ENCODE peak calls at places on chromosomes 3 and 15, in nine cellular contexts. T, H, M, K, I, N, O, J and G are unnamed samples.

GRCh38 chr15:41919201-41919820 is 25.5 kb upstream of the SPTBN5 start:
- DNase-seq in T (no peak), H (peak), M (no peak), K (no peak), I (no peak), N (no peak), O (no peak), J (no peak), G (no peak)

GRCh38 chr15:75553659-75554058 is 25.5 kb downstream of the PTPN9 start:
- DNase-seq in T (no peak), H (no peak), M (no peak), K (no peak), I (no peak), N (no peak), O (no peak), J (no peak), G (no peak)

GRCh38 chr15:90402230-90402629 is 14.2 kb downstream of the IQGAP1 start:
- DNase-seq in T (no peak), H (no peak), M (no peak), K (peak), I (no peak), N (peak), O (peak), J (peak), G (no peak)

GRCh38 chr3:171551296-171551695 is 91.1 kb upstream of the TNIK start:
- DNase-seq in T (no peak), H (no peak), M (no peak), K (no peak), I (no peak), N (no peak), O (no peak), J (no peak), G (no peak)

GRCh38 chr3:25713316-25713967 is 48.7 kb upstream of the TOP2B start:
- DNase-seq in T (no peak), H (no peak), M (no peak), K (peak), I (no peak), N (no peak), O (peak), J (no peak), G (no peak)

GRCh38 chr3:123449986-123450474 is 1.1 kb upstream of the ADCY5 start:
- DNase-seq in T (no peak), H (peak), M (peak), K (no peak), I (peak), N (no peak), O (no peak), J (no peak), G (peak)

GRCh38 chr15:40338921-40339620 is 1.7 kb downstream of the CCDC9B start:
- DNase-seq in T (no peak), H (peak), M (peak), K (peak), I (no peak), N (peak), O (peak), J (peak), G (peak)

GRCh38 chr15:77312523-77312922 is 107.4 kb downstream of the PEAK1 start:
- DNase-seq in T (no peak), H (no peak), M (no peak), K (peak), I (no peak), N (peak), O (no peak), J (no peak), G (no peak)

GRCh38 chr3:13873818-13874217 is 6.1 kb downstream of the WNT7A start:
- DNase-seq in T (no peak), H (no peak), M (no peak), K (no peak), I (no peak), N (no peak), O (no peak), J (no peak), G (no peak)

GRCh38 chr15:62719316-62719715 is 323.2 kb upstream of the TPM1 start:
- DNase-seq in T (no peak), H (no peak), M (no peak), K (peak), I (no peak), N (no peak), O (peak), J (no peak), G (no peak)

GRCh38 chr15:63405159-63405558 is 23.5 kb upstream of the CA12 start:
- DNase-seq in T (no peak), H (no peak), M (no peak), K (no peak), I (no peak), N (no peak), O (no peak), J (no peak), G (no peak)

GRCh38 chr3:9916346-9916733 is 558 bp upstream of the IL17RC start:
- DNase-seq in T (no peak), H (no peak), M (no peak), K (no peak), I (no peak), N (peak), O (no peak), J (peak), G (no peak)

GRCh38 chr15:98714906-98715305 is 66.6 kb downstream of the IGF1R start:
- DNase-seq in T (no peak), H (peak), M (peak), K (no peak), I (no peak), N (no peak), O (no peak), J (no peak), G (no peak)

GRCh38 chr15:83436513-83437158 is 10.5 kb upstream of the SH3GL3 start:
- DNase-seq in T (no peak), H (no peak), M (no peak), K (no peak), I (no peak), N (peak), O (peak), J (no peak), G (no peak)

GRCh38 chr3:11236588-11237461 is 35.4 kb upstream of the ATG7 start:
- DNase-seq in T (peak), H (peak), M (peak), K (no peak), I (peak), N (no peak), O (peak), J (peak), G (no peak)

GRCh38 chr3:294581-294980 is 98.0 kb downstream of the CHL1 start:
- DNase-seq in T (no peak), H (no peak), M (no peak), K (no peak), I (no peak), N (no peak), O (no peak), J (no peak), G (no peak)

GRCh38 chr15:29925227-29926082 is 103.2 kb upstream of the TJP1 start:
- DNase-seq in T (no peak), H (peak), M (peak), K (peak), I (peak), N (peak), O (peak), J (peak), G (no peak)

GRCh38 chr3:79361748-79362378 is 405.9 kb downstream of the ROBO1 start:
- DNase-seq in T (no peak), H (no peak), M (no peak), K (peak), I (no peak), N (peak), O (peak), J (no peak), G (no peak)

GRCh38 chr3:195853036-195853435 is 41.3 kb upstream of the MUC4 start:
- DNase-seq in T (no peak), H (peak), M (no peak), K (no peak), I (no peak), N (no peak), O (no peak), J (no peak), G (no peak)

GRCh38 chr3:191235331-191236314 is 36.6 kb downstream of the OSTN start:
- DNase-seq in T (no peak), H (no peak), M (no peak), K (no peak), I (no peak), N (peak), O (peak), J (no peak), G (no peak)

GRCh38 chr15:44801368-44801767 is 65.0 kb downstream of the TRIM69 start:
- DNase-seq in T (no peak), H (no peak), M (no peak), K (no peak), I (no peak), N (no peak), O (no peak), J (no peak), G (no peak)